ENCODE peak calls at places on chromosomes 4 and X, in six cellular contexts. One of them, this sample, is unnamed.

GRCh38 chr4:169345207-169345788 is 74.5 kb upstream of the SH3RF1 start:
- DNase-seq in activated naive CD8-positive, alpha-beta T cell treated with anti-CD3 and anti-CD28 coated beads, Interleukin-2, amount 10 ng/mL, durations not matched to agents 7 days and 5 days: no peak
- DNase-seq in stimulated activated CD4-positive, alpha-beta T cell treated with anti-CD3 and anti-CD28 coated beads, Interleukin-15, amount 100 ng/mL, for 1 hour: no peak
- DNase-seq in activated CD4-positive, alpha-beta T cell treated with anti-CD3 and anti-CD28 coated beads, Interleukin-2, amount 50 U/mL, for 4 hours: no peak
- DNase-seq in transverse colon: no peak
- DNase-seq in keratinocyte: peak; percentile 56
- DNase-seq in this sample: no peak

GRCh38 chr4:25213327-25213979 is 20.4 kb upstream of the PI4K2B start:
- DNase-seq in keratinocyte: no peak
- DNase-seq in stimulated activated CD4-positive, alpha-beta T cell treated with anti-CD3 and anti-CD28 coated beads, Interleukin-15, amount 100 ng/mL, for 1 hour: no peak
- DNase-seq in activated naive CD8-positive, alpha-beta T cell treated with anti-CD3 and anti-CD28 coated beads, Interleukin-2, amount 10 ng/mL, durations not matched to agents 7 days and 5 days: no peak
- DNase-seq in transverse colon: no peak
- DNase-seq in activated CD4-positive, alpha-beta T cell treated with anti-CD3 and anti-CD28 coated beads, Interleukin-2, amount 50 U/mL, for 4 hours: no peak
- DNase-seq in this sample: no peak

GRCh38 chrX:17376381-17377046 is 1.5 kb downstream of the NHS start:
- DNase-seq in keratinocyte: no peak
- DNase-seq in transverse colon: peak; percentile 17
- DNase-seq in activated CD4-positive, alpha-beta T cell treated with anti-CD3 and anti-CD28 coated beads, Interleukin-2, amount 50 U/mL, for 4 hours: no peak
- DNase-seq in activated naive CD8-positive, alpha-beta T cell treated with anti-CD3 and anti-CD28 coated beads, Interleukin-2, amount 10 ng/mL, durations not matched to agents 7 days and 5 days: no peak
- DNase-seq in stimulated activated CD4-positive, alpha-beta T cell treated with anti-CD3 and anti-CD28 coated beads, Interleukin-15, amount 100 ng/mL, for 1 hour: no peak
- DNase-seq in this sample: peak; percentile 56

GRCh38 chrX:5568934-5569333 is 659.7 kb downstream of the NLGN4X start:
- DNase-seq in keratinocyte: no peak
- DNase-seq in transverse colon: no peak
- DNase-seq in stimulated activated CD4-positive, alpha-beta T cell treated with anti-CD3 and anti-CD28 coated beads, Interleukin-15, amount 100 ng/mL, for 1 hour: no peak
- DNase-seq in activated naive CD8-positive, alpha-beta T cell treated with anti-CD3 and anti-CD28 coated beads, Interleukin-2, amount 10 ng/mL, durations not matched to agents 7 days and 5 days: no peak
- DNase-seq in activated CD4-positive, alpha-beta T cell treated with anti-CD3 and anti-CD28 coated beads, Interleukin-2, amount 50 U/mL, for 4 hours: no peak
- DNase-seq in this sample: no peak

GRCh38 chr4:2743518-2744445 is 12.4 kb downstream of the TNIP2 start:
- DNase-seq in activated naive CD8-positive, alpha-beta T cell treated with anti-CD3 and anti-CD28 coated beads, Interleukin-2, amount 10 ng/mL, durations not matched to agents 7 days and 5 days: no peak
- DNase-seq in activated CD4-positive, alpha-beta T cell treated with anti-CD3 and anti-CD28 coated beads, Interleukin-2, amount 50 U/mL, for 4 hours: no peak
- DNase-seq in stimulated activated CD4-positive, alpha-beta T cell treated with anti-CD3 and anti-CD28 coated beads, Interleukin-15, amount 100 ng/mL, for 1 hour: no peak
- DNase-seq in transverse colon: peak; percentile 68
- DNase-seq in keratinocyte: no peak
- DNase-seq in this sample: peak; percentile 47

GRCh38 chr4:113840850-113841249 is 79.3 kb upstream of the CAMK2D start:
- DNase-seq in keratinocyte: no peak
- DNase-seq in activated CD4-positive, alpha-beta T cell treated with anti-CD3 and anti-CD28 coated beads, Interleukin-2, amount 50 U/mL, for 4 hours: no peak
- DNase-seq in stimulated activated CD4-positive, alpha-beta T cell treated with anti-CD3 and anti-CD28 coated beads, Interleukin-15, amount 100 ng/mL, for 1 hour: no peak
- DNase-seq in transverse colon: no peak
- DNase-seq in activated naive CD8-positive, alpha-beta T cell treated with anti-CD3 and anti-CD28 coated beads, Interleukin-2, amount 10 ng/mL, durations not matched to agents 7 days and 5 days: no peak
- DNase-seq in this sample: no peak

GRCh38 chr4:85548116-85548515 is 73.2 kb downstream of the ARHGAP24 start:
- DNase-seq in activated naive CD8-positive, alpha-beta T cell treated with anti-CD3 and anti-CD28 coated beads, Interleukin-2, amount 10 ng/mL, durations not matched to agents 7 days and 5 days: no peak
- DNase-seq in activated CD4-positive, alpha-beta T cell treated with anti-CD3 and anti-CD28 coated beads, Interleukin-2, amount 50 U/mL, for 4 hours: no peak
- DNase-seq in stimulated activated CD4-positive, alpha-beta T cell treated with anti-CD3 and anti-CD28 coated beads, Interleukin-15, amount 100 ng/mL, for 1 hour: no peak
- DNase-seq in transverse colon: no peak
- DNase-seq in keratinocyte: no peak
- DNase-seq in this sample: no peak

GRCh38 chrX:17826609-17827496 is 34.2 kb downstream of the RAI2 start:
- DNase-seq in stimulated activated CD4-positive, alpha-beta T cell treated with anti-CD3 and anti-CD28 coated beads, Interleukin-15, amount 100 ng/mL, for 1 hour: no peak
- DNase-seq in transverse colon: peak; percentile 36
- DNase-seq in keratinocyte: no peak
- DNase-seq in activated naive CD8-positive, alpha-beta T cell treated with anti-CD3 and anti-CD28 coated beads, Interleukin-2, amount 10 ng/mL, durations not matched to agents 7 days and 5 days: no peak
- DNase-seq in activated CD4-positive, alpha-beta T cell treated with anti-CD3 and anti-CD28 coated beads, Interleukin-2, amount 50 U/mL, for 4 hours: no peak
- DNase-seq in this sample: no peak

GRCh38 chrX:37684426-37684825 is 1.2 kb upstream of the XK start:
- DNase-seq in keratinocyte: no peak
- DNase-seq in stimulated activated CD4-positive, alpha-beta T cell treated with anti-CD3 and anti-CD28 coated beads, Interleukin-15, amount 100 ng/mL, for 1 hour: no peak
- DNase-seq in activated naive CD8-positive, alpha-beta T cell treated with anti-CD3 and anti-CD28 coated beads, Interleukin-2, amount 10 ng/mL, durations not matched to agents 7 days and 5 days: no peak
- DNase-seq in activated CD4-positive, alpha-beta T cell treated with anti-CD3 and anti-CD28 coated beads, Interleukin-2, amount 50 U/mL, for 4 hours: no peak
- DNase-seq in transverse colon: no peak
- DNase-seq in this sample: no peak

GRCh38 chr4:129543299-129543698 is 447.3 kb downstream of the C4orf33 start:
- DNase-seq in activated naive CD8-positive, alpha-beta T cell treated with anti-CD3 and anti-CD28 coated beads, Interleukin-2, amount 10 ng/mL, durations not matched to agents 7 days and 5 days: no peak
- DNase-seq in activated CD4-positive, alpha-beta T cell treated with anti-CD3 and anti-CD28 coated beads, Interleukin-2, amount 50 U/mL, for 4 hours: no peak
- DNase-seq in stimulated activated CD4-positive, alpha-beta T cell treated with anti-CD3 and anti-CD28 coated beads, Interleukin-15, amount 100 ng/mL, for 1 hour: no peak
- DNase-seq in transverse colon: no peak
- DNase-seq in keratinocyte: no peak
- DNase-seq in this sample: no peak

GRCh38 chrX:30950391-30950790 is 61.3 kb upstream of the TAB3 start:
- DNase-seq in stimulated activated CD4-positive, alpha-beta T cell treated with anti-CD3 and anti-CD28 coated beads, Interleukin-15, amount 100 ng/mL, for 1 hour: no peak
- DNase-seq in activated naive CD8-positive, alpha-beta T cell treated with anti-CD3 and anti-CD28 coated beads, Interleukin-2, amount 10 ng/mL, durations not matched to agents 7 days and 5 days: no peak
- DNase-seq in activated CD4-positive, alpha-beta T cell treated with anti-CD3 and anti-CD28 coated beads, Interleukin-2, amount 50 U/mL, for 4 hours: no peak
- DNase-seq in keratinocyte: no peak
- DNase-seq in transverse colon: no peak
- DNase-seq in this sample: no peak

GRCh38 chr4:4590496-4590895 is 48.6 kb upstream of the STX18 start:
- DNase-seq in activated naive CD8-positive, alpha-beta T cell treated with anti-CD3 and anti-CD28 coated beads, Interleukin-2, amount 10 ng/mL, durations not matched to agents 7 days and 5 days: no peak
- DNase-seq in activated CD4-positive, alpha-beta T cell treated with anti-CD3 and anti-CD28 coated beads, Interleukin-2, amount 50 U/mL, for 4 hours: no peak
- DNase-seq in stimulated activated CD4-positive, alpha-beta T cell treated with anti-CD3 and anti-CD28 coated beads, Interleukin-15, amount 100 ng/mL, for 1 hour: no peak
- DNase-seq in transverse colon: no peak
- DNase-seq in keratinocyte: no peak
- DNase-seq in this sample: no peak

GRCh38 chr4:162497564-162498167 is 333.9 kb upstream of the FSTL5 start:
- DNase-seq in keratinocyte: no peak
- DNase-seq in activated naive CD8-positive, alpha-beta T cell treated with anti-CD3 and anti-CD28 coated beads, Interleukin-2, amount 10 ng/mL, durations not matched to agents 7 days and 5 days: no peak
- DNase-seq in transverse colon: no peak
- DNase-seq in activated CD4-positive, alpha-beta T cell treated with anti-CD3 and anti-CD28 coated beads, Interleukin-2, amount 50 U/mL, for 4 hours: no peak
- DNase-seq in stimulated activated CD4-positive, alpha-beta T cell treated with anti-CD3 and anti-CD28 coated beads, Interleukin-15, amount 100 ng/mL, for 1 hour: no peak
- DNase-seq in this sample: peak; percentile 13

GRCh38 chrX:149540133-149540620 is 635 bp upstream of the EOLA1 start:
- DNase-seq in activated CD4-positive, alpha-beta T cell treated with anti-CD3 and anti-CD28 coated beads, Interleukin-2, amount 50 U/mL, for 4 hours: peak; percentile 91
- DNase-seq in transverse colon: peak; percentile 93
- DNase-seq in stimulated activated CD4-positive, alpha-beta T cell treated with anti-CD3 and anti-CD28 coated beads, Interleukin-15, amount 100 ng/mL, for 1 hour: peak; percentile 80
- DNase-seq in keratinocyte: no peak
- DNase-seq in activated naive CD8-positive, alpha-beta T cell treated with anti-CD3 and anti-CD28 coated beads, Interleukin-2, amount 10 ng/mL, durations not matched to agents 7 days and 5 days: peak; percentile 82
- DNase-seq in this sample: peak; percentile 93

GRCh38 chr4:26058537-26058936 is 144.5 kb downstream of the SMIM20 start:
- DNase-seq in keratinocyte: peak; percentile 50
- DNase-seq in activated naive CD8-positive, alpha-beta T cell treated with anti-CD3 and anti-CD28 coated beads, Interleukin-2, amount 10 ng/mL, durations not matched to agents 7 days and 5 days: no peak
- DNase-seq in stimulated activated CD4-positive, alpha-beta T cell treated with anti-CD3 and anti-CD28 coated beads, Interleukin-15, amount 100 ng/mL, for 1 hour: peak; percentile 39
- DNase-seq in activated CD4-positive, alpha-beta T cell treated with anti-CD3 and anti-CD28 coated beads, Interleukin-2, amount 50 U/mL, for 4 hours: no peak
- DNase-seq in transverse colon: no peak
- DNase-seq in this sample: no peak

GRCh38 chrX:74506310-74507115 is 85.2 kb downstream of the SLC16A2 start:
- DNase-seq in activated CD4-positive, alpha-beta T cell treated with anti-CD3 and anti-CD28 coated beads, Interleukin-2, amount 50 U/mL, for 4 hours: no peak
- DNase-seq in activated naive CD8-positive, alpha-beta T cell treated with anti-CD3 and anti-CD28 coated beads, Interleukin-2, amount 10 ng/mL, durations not matched to agents 7 days and 5 days: no peak
- DNase-seq in transverse colon: no peak
- DNase-seq in keratinocyte: no peak
- DNase-seq in stimulated activated CD4-positive, alpha-beta T cell treated with anti-CD3 and anti-CD28 coated beads, Interleukin-15, amount 100 ng/mL, for 1 hour: no peak
- DNase-seq in this sample: no peak

GRCh38 chr4:148376151-148376550 is 66.1 kb downstream of the NR3C2 start:
- DNase-seq in transverse colon: peak; percentile 72
- DNase-seq in activated CD4-positive, alpha-beta T cell treated with anti-CD3 and anti-CD28 coated beads, Interleukin-2, amount 50 U/mL, for 4 hours: peak; percentile 19
- DNase-seq in keratinocyte: no peak
- DNase-seq in activated naive CD8-positive, alpha-beta T cell treated with anti-CD3 and anti-CD28 coated beads, Interleukin-2, amount 10 ng/mL, durations not matched to agents 7 days and 5 days: no peak
- DNase-seq in stimulated activated CD4-positive, alpha-beta T cell treated with anti-CD3 and anti-CD28 coated beads, Interleukin-15, amount 100 ng/mL, for 1 hour: no peak
- DNase-seq in this sample: no peak

GRCh38 chr4:186900232-186900900 is 176.7 kb upstream of the FAT1 start:
- DNase-seq in activated CD4-positive, alpha-beta T cell treated with anti-CD3 and anti-CD28 coated beads, Interleukin-2, amount 50 U/mL, for 4 hours: no peak
- DNase-seq in keratinocyte: no peak
- DNase-seq in transverse colon: no peak
- DNase-seq in stimulated activated CD4-positive, alpha-beta T cell treated with anti-CD3 and anti-CD28 coated beads, Interleukin-15, amount 100 ng/mL, for 1 hour: no peak
- DNase-seq in activated naive CD8-positive, alpha-beta T cell treated with anti-CD3 and anti-CD28 coated beads, Interleukin-2, amount 10 ng/mL, durations not matched to agents 7 days and 5 days: no peak
- DNase-seq in this sample: no peak

GRCh38 chr4:5045099-5045498 is 6.2 kb upstream of the STK32B start:
- DNase-seq in stimulated activated CD4-positive, alpha-beta T cell treated with anti-CD3 and anti-CD28 coated beads, Interleukin-15, amount 100 ng/mL, for 1 hour: no peak
- DNase-seq in transverse colon: peak; percentile 18
- DNase-seq in keratinocyte: no peak
- DNase-seq in activated CD4-positive, alpha-beta T cell treated with anti-CD3 and anti-CD28 coated beads, Interleukin-2, amount 50 U/mL, for 4 hours: no peak
- DNase-seq in activated naive CD8-positive, alpha-beta T cell treated with anti-CD3 and anti-CD28 coated beads, Interleukin-2, amount 10 ng/mL, durations not matched to agents 7 days and 5 days: no peak
- DNase-seq in this sample: peak; percentile 6

GRCh38 chrX:154048398-154048797 is 28.7 kb upstream of the IRAK1 start:
- DNase-seq in stimulated activated CD4-positive, alpha-beta T cell treated with anti-CD3 and anti-CD28 coated beads, Interleukin-15, amount 100 ng/mL, for 1 hour: no peak
- DNase-seq in keratinocyte: no peak
- DNase-seq in activated CD4-positive, alpha-beta T cell treated with anti-CD3 and anti-CD28 coated beads, Interleukin-2, amount 50 U/mL, for 4 hours: no peak
- DNase-seq in transverse colon: no peak
- DNase-seq in activated naive CD8-positive, alpha-beta T cell treated with anti-CD3 and anti-CD28 coated beads, Interleukin-2, amount 10 ng/mL, durations not matched to agents 7 days and 5 days: no peak
- DNase-seq in this sample: no peak

GRCh38 chr4:1092026-1092982 is 21.1 kb downstream of the RNF212 start:
- DNase-seq in transverse colon: no peak
- DNase-seq in keratinocyte: no peak
- DNase-seq in stimulated activated CD4-positive, alpha-beta T cell treated with anti-CD3 and anti-CD28 coated beads, Interleukin-15, amount 100 ng/mL, for 1 hour: no peak
- DNase-seq in activated naive CD8-positive, alpha-beta T cell treated with anti-CD3 and anti-CD28 coated beads, Interleukin-2, amount 10 ng/mL, durations not matched to agents 7 days and 5 days: no peak
- DNase-seq in activated CD4-positive, alpha-beta T cell treated with anti-CD3 and anti-CD28 coated beads, Interleukin-2, amount 50 U/mL, for 4 hours: no peak
- DNase-seq in this sample: peak; percentile 72

GRCh38 chrX:132184871-132185270 is 34.4 kb downstream of the RAP2C start:
- DNase-seq in stimulated activated CD4-positive, alpha-beta T cell treated with anti-CD3 and anti-CD28 coated beads, Interleukin-15, amount 100 ng/mL, for 1 hour: no peak
- DNase-seq in activated naive CD8-positive, alpha-beta T cell treated with anti-CD3 and anti-CD28 coated beads, Interleukin-2, amount 10 ng/mL, durations not matched to agents 7 days and 5 days: no peak
- DNase-seq in keratinocyte: no peak
- DNase-seq in activated CD4-positive, alpha-beta T cell treated with anti-CD3 and anti-CD28 coated beads, Interleukin-2, amount 50 U/mL, for 4 hours: no peak
- DNase-seq in transverse colon: no peak
- DNase-seq in this sample: no peak

This sample was measured in H7.